ENCODE peak calls at places on chromosomes 4 and X, in five cellular contexts. S is CD4-positive, alpha-beta T cell; B is stimulated activated CD4-positive, alpha-beta T cell treated with anti-CD3 and anti-CD28 coated beads, TNF-alpha, amount 100 ng/mL, for 24 hours; F is T-cell; W is GM20000. X is an unnamed sample.

GRCh38 chrX:56764975-56765791 is 36.1 kb downstream of the NBDY start:
- DNase-seq in S (no peak), F (peak), B (no peak), W (peak), X (no peak)

GRCh38 chr4:186304816-186305520 is 39.0 kb downstream of the F11 start:
- DNase-seq in W (no peak), S (no peak), F (no peak), B (no peak), X (no peak)

GRCh38 chr4:8191136-8191747 is 7.8 kb upstream of the SH3TC1 start:
- DNase-seq in F (no peak), W (no peak), S (no peak), B (no peak), X (no peak)

GRCh38 chr4:61462451-61463326 is 262.6 kb downstream of the ADGRL3 start:
- DNase-seq in B (no peak), W (no peak), F (no peak), S (no peak), X (no peak)

GRCh38 chr4:152156448-152156847 is 379.4 kb downstream of the FBXW7 start:
- DNase-seq in S (no peak), B (no peak), W (no peak), F (no peak), X (no peak)

GRCh38 chrX:2427147-2427546 is 73.6 kb downstream of the DHRSX start:
- DNase-seq in B (no peak), F (no peak), W (no peak), S (no peak), X (no peak)

GRCh38 chrX:13894888-13895564 is 78.1 kb upstream of the GPM6B start:
- DNase-seq in B (no peak), F (no peak), S (no peak), W (no peak), X (no peak)

GRCh38 chrX:56766554-56767412 is 37.7 kb downstream of the NBDY start:
- DNase-seq in W (no peak), B (no peak), F (no peak), S (no peak), X (no peak)

GRCh38 chrX:97845451-97845850 is 961.7 kb downstream of the RPA4 start:
- DNase-seq in S (no peak), B (no peak), W (no peak), F (no peak), X (no peak)

GRCh38 chr4:100075486-100076270 is 114.6 kb downstream of the DDIT4L start:
- DNase-seq in B (no peak), F (no peak), W (no peak), S (no peak), X (no peak)

GRCh38 chrX:49879656-49880277 is 483 bp downstream of the USP27X start:
- DNase-seq in F (no peak), S (no peak), W (no peak), B (no peak), X (no peak)

GRCh38 chrX:136636121-136636520 is 11.8 kb upstream of the CD40LG start:
- DNase-seq in S (no peak), W (no peak), B (no peak), F (no peak), X (no peak)

X was measured in stimulated activated CD8-positive, alpha-beta memory T cell treated with anti-CD3 and anti-CD28 coated beads, Interleukin-4, amount 100 ng/mL, for 24 hours.